ENCODE peak calls at places on chromosomes 6 and 20, in ten cellular contexts. One of them, this sample, is unnamed.

GRCh38 chr6:135257641-135258405 is 76.7 kb downstream of the MYB start:
- DNase-seq in Peyer's patch: no peak
- DNase-seq in IMR-90: no peak
- DNase-seq in uterus: no peak
- DNase-seq in osteoblast: peak
- DNase-seq in heart left ventricle: no peak
- DNase-seq in heart right ventricle: no peak
- DNase-seq in neural progenitor cell: no peak
- DNase-seq in upper lobe of right lung: no peak
- DNase-seq in stomach: no peak
- DNase-seq in this sample: no peak

GRCh38 chr6:99288668-99289067 is 60.8 kb downstream of the FAXC start:
- DNase-seq in Peyer's patch: no peak
- DNase-seq in stomach: no peak
- DNase-seq in neural progenitor cell: no peak
- DNase-seq in uterus: no peak
- DNase-seq in osteoblast: no peak
- DNase-seq in heart right ventricle: no peak
- DNase-seq in IMR-90: no peak
- DNase-seq in heart left ventricle: no peak
- DNase-seq in upper lobe of right lung: no peak
- DNase-seq in this sample: no peak

GRCh38 chr6:14059791-14060436 is 57.7 kb upstream of the CD83 start:
- DNase-seq in IMR-90: no peak
- DNase-seq in upper lobe of right lung: no peak
- DNase-seq in Peyer's patch: no peak
- DNase-seq in uterus: no peak
- DNase-seq in neural progenitor cell: no peak
- DNase-seq in heart right ventricle: peak
- DNase-seq in osteoblast: peak
- DNase-seq in heart left ventricle: peak
- DNase-seq in stomach: peak
- DNase-seq in this sample: no peak

GRCh38 chr20:309841-310644 is 12.7 kb downstream of the ZCCHC3 start:
- DNase-seq in osteoblast: peak
- DNase-seq in uterus: peak
- DNase-seq in heart right ventricle: peak
- DNase-seq in Peyer's patch: peak
- DNase-seq in stomach: peak
- DNase-seq in neural progenitor cell: peak
- DNase-seq in heart left ventricle: peak
- DNase-seq in IMR-90: peak
- DNase-seq in upper lobe of right lung: peak
- DNase-seq in this sample: peak

GRCh38 chr6:109260126-109260525 is 122.1 kb downstream of the CD164 start:
- DNase-seq in neural progenitor cell: no peak
- DNase-seq in upper lobe of right lung: no peak
- DNase-seq in Peyer's patch: no peak
- DNase-seq in osteoblast: peak
- DNase-seq in heart left ventricle: no peak
- DNase-seq in IMR-90: peak
- DNase-seq in stomach: no peak
- DNase-seq in heart right ventricle: no peak
- DNase-seq in uterus: no peak
- DNase-seq in this sample: no peak

GRCh38 chr20:58891686-58892125 is 39.2 kb downstream of the GNAS start:
- DNase-seq in heart right ventricle: no peak
- DNase-seq in neural progenitor cell: peak
- DNase-seq in osteoblast: no peak
- DNase-seq in upper lobe of right lung: peak
- DNase-seq in IMR-90: no peak
- DNase-seq in uterus: peak
- DNase-seq in stomach: peak
- DNase-seq in Peyer's patch: no peak
- DNase-seq in heart left ventricle: peak
- DNase-seq in this sample: no peak

GRCh38 chr20:37907677-37908397 is 4.9 kb downstream of the VSTM2L start:
- DNase-seq in heart right ventricle: no peak
- DNase-seq in heart left ventricle: no peak
- DNase-seq in neural progenitor cell: peak
- DNase-seq in stomach: no peak
- DNase-seq in Peyer's patch: no peak
- DNase-seq in upper lobe of right lung: no peak
- DNase-seq in osteoblast: peak
- DNase-seq in IMR-90: peak
- DNase-seq in uterus: no peak
- DNase-seq in this sample: no peak

GRCh38 chr6:24827162-24827561 is 28.4 kb upstream of the ARMH2 start:
- DNase-seq in stomach: peak
- DNase-seq in heart right ventricle: no peak
- DNase-seq in heart left ventricle: no peak
- DNase-seq in Peyer's patch: no peak
- DNase-seq in IMR-90: no peak
- DNase-seq in uterus: no peak
- DNase-seq in osteoblast: no peak
- DNase-seq in neural progenitor cell: peak
- DNase-seq in upper lobe of right lung: no peak
- DNase-seq in this sample: no peak

GRCh38 chr6:160093061-160093460 is 28.6 kb upstream of the SLC22A1 start:
- DNase-seq in heart right ventricle: no peak
- DNase-seq in uterus: no peak
- DNase-seq in IMR-90: no peak
- DNase-seq in neural progenitor cell: no peak
- DNase-seq in heart left ventricle: no peak
- DNase-seq in upper lobe of right lung: no peak
- DNase-seq in Peyer's patch: no peak
- DNase-seq in stomach: no peak
- DNase-seq in osteoblast: no peak
- DNase-seq in this sample: no peak

GRCh38 chr6:84462697-84463096 is 235.3 kb upstream of the CEP162 start:
- DNase-seq in stomach: no peak
- DNase-seq in heart left ventricle: no peak
- DNase-seq in IMR-90: peak
- DNase-seq in heart right ventricle: no peak
- DNase-seq in uterus: no peak
- DNase-seq in osteoblast: peak
- DNase-seq in neural progenitor cell: no peak
- DNase-seq in Peyer's patch: no peak
- DNase-seq in upper lobe of right lung: no peak
- DNase-seq in this sample: no peak

GRCh38 chr20:60113771-60114170 is 155.5 kb downstream of the CDH26 start:
- DNase-seq in stomach: peak
- DNase-seq in heart left ventricle: no peak
- DNase-seq in heart right ventricle: no peak
- DNase-seq in osteoblast: no peak
- DNase-seq in upper lobe of right lung: no peak
- DNase-seq in neural progenitor cell: no peak
- DNase-seq in IMR-90: no peak
- DNase-seq in uterus: no peak
- DNase-seq in Peyer's patch: no peak
- DNase-seq in this sample: no peak

GRCh38 chr20:11338506-11339306 is 579.0 kb upstream of the BTBD3 start:
- DNase-seq in uterus: no peak
- DNase-seq in neural progenitor cell: no peak
- DNase-seq in stomach: no peak
- DNase-seq in osteoblast: no peak
- DNase-seq in heart left ventricle: no peak
- DNase-seq in upper lobe of right lung: no peak
- DNase-seq in IMR-90: peak
- DNase-seq in Peyer's patch: no peak
- DNase-seq in heart right ventricle: no peak
- DNase-seq in this sample: no peak

GRCh38 chr20:63356511-63356910 is 4.6 kb downstream of the CHRNA4 start:
- DNase-seq in neural progenitor cell: no peak
- DNase-seq in stomach: no peak
- DNase-seq in heart left ventricle: no peak
- DNase-seq in upper lobe of right lung: no peak
- DNase-seq in uterus: no peak
- DNase-seq in IMR-90: no peak
- DNase-seq in heart right ventricle: no peak
- DNase-seq in osteoblast: no peak
- DNase-seq in Peyer's patch: no peak
- DNase-seq in this sample: no peak

GRCh38 chr6:26537846-26538571 is at the start of gene HMGN4:
- DNase-seq in neural progenitor cell: peak
- DNase-seq in IMR-90: peak
- DNase-seq in heart right ventricle: peak
- DNase-seq in stomach: peak
- DNase-seq in osteoblast: peak
- DNase-seq in Peyer's patch: peak
- DNase-seq in uterus: peak
- DNase-seq in heart left ventricle: peak
- DNase-seq in upper lobe of right lung: peak
- DNase-seq in this sample: peak
- H3K27ac ChIP-seq in neural progenitor cell: peak
- H3K27ac ChIP-seq in IMR-90: peak
- H3K27ac ChIP-seq in heart right ventricle: peak
- H3K27ac ChIP-seq in stomach: peak
- H3K27ac ChIP-seq in osteoblast: peak
- H3K27ac ChIP-seq in Peyer's patch: peak
- H3K27ac ChIP-seq in uterus: peak
- H3K27ac ChIP-seq in heart left ventricle: peak
- H3K27ac ChIP-seq in upper lobe of right lung: peak
- H3K27ac ChIP-seq in this sample: peak

GRCh38 chr6:31734703-31735500 is 1.4 kb downstream of the CLIC1 start:
- DNase-seq in neural progenitor cell: peak
- DNase-seq in stomach: peak
- DNase-seq in upper lobe of right lung: no peak
- DNase-seq in heart left ventricle: peak
- DNase-seq in uterus: peak
- DNase-seq in Peyer's patch: peak
- DNase-seq in heart right ventricle: peak
- DNase-seq in osteoblast: peak
- DNase-seq in IMR-90: peak
- DNase-seq in this sample: no peak

GRCh38 chr6:31736026-31736767 is at the start of gene CLIC1:
- DNase-seq in heart right ventricle: peak
- DNase-seq in stomach: peak
- DNase-seq in IMR-90: peak
- DNase-seq in neural progenitor cell: peak
- DNase-seq in osteoblast: peak
- DNase-seq in Peyer's patch: peak
- DNase-seq in heart left ventricle: peak
- DNase-seq in uterus: peak
- DNase-seq in upper lobe of right lung: peak
- DNase-seq in this sample: peak

GRCh38 chr6:31733734-31734133 is 2.6 kb downstream of the CLIC1 start:
- DNase-seq in heart left ventricle: no peak
- DNase-seq in upper lobe of right lung: no peak
- DNase-seq in neural progenitor cell: no peak
- DNase-seq in stomach: no peak
- DNase-seq in IMR-90: no peak
- DNase-seq in Peyer's patch: no peak
- DNase-seq in heart right ventricle: no peak
- DNase-seq in osteoblast: no peak
- DNase-seq in uterus: no peak
- DNase-seq in this sample: no peak

GRCh38 chr6:31732029-31732428 is 2.9 kb upstream of the DDAH2 start:
- DNase-seq in heart right ventricle: no peak
- DNase-seq in Peyer's patch: no peak
- DNase-seq in upper lobe of right lung: no peak
- DNase-seq in stomach: no peak
- DNase-seq in neural progenitor cell: no peak
- DNase-seq in osteoblast: no peak
- DNase-seq in heart left ventricle: no peak
- DNase-seq in uterus: no peak
- DNase-seq in IMR-90: no peak
- DNase-seq in this sample: no peak

DNA sequence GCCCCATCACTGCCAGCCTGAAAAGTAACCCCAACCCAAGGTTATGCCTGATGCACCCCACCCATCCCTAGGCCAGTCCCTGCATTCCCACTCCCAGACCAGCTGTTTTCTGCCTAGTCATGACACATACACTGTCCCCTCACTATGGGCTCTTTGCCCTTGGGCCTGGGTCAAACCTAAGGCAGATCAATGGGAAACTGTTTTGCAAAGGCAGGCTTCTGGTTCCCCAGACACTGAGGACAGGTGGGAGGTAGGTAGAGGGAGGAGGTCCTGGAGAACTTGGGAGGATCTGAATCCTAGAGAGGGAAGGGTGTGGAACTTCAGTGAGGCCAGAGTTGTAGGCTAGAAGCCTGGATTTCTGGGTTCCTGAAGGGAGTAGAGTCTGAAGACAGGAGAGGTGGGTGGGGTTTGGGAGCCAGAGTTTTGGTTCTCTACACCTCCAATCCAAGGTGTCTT is 2.1 kb downstream of the CLIC1 start:
- DNase-seq in Peyer's patch: no peak
- DNase-seq in osteoblast: no peak
- DNase-seq in uterus: no peak
- DNase-seq in IMR-90: no peak
- DNase-seq in heart left ventricle: no peak
- DNase-seq in neural progenitor cell: no peak
- DNase-seq in heart right ventricle: no peak
- DNase-seq in stomach: no peak
- DNase-seq in upper lobe of right lung: no peak
- DNase-seq in this sample: no peak
- H3K4me3 ChIP-seq in Peyer's patch: peak
- H3K4me3 ChIP-seq in osteoblast: peak
- H3K4me3 ChIP-seq in uterus: peak
- H3K4me3 ChIP-seq in IMR-90: peak
- H3K4me3 ChIP-seq in heart left ventricle: peak
- H3K4me3 ChIP-seq in neural progenitor cell: peak
- H3K4me3 ChIP-seq in heart right ventricle: peak
- H3K4me3 ChIP-seq in stomach: peak
- H3K4me3 ChIP-seq in upper lobe of right lung: peak
- H3K4me3 ChIP-seq in this sample: peak

DNA sequence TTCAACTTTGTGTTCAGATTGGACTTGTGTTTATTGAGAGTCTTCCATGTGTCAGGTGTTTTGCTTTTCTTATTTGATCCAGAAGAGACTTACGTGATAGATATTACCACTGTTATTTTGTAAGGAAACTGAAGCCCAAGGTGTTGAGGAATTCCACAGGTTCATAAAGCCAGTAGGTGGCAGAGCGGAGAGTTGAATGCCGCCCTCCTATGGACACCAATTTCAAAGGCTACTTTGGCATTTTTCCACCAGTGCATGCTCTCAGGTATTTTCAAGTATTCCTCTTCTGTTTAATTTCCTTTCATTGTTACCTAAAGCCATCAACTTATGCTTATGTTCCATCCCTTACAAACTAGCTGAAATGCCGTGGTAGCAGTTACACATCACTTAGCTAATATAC is 14.0 kb upstream of the COL10A1 start:
- DNase-seq in heart left ventricle: no peak
- DNase-seq in neural progenitor cell: peak
- DNase-seq in IMR-90: no peak
- DNase-seq in heart right ventricle: no peak
- DNase-seq in Peyer's patch: no peak
- DNase-seq in stomach: no peak
- DNase-seq in uterus: no peak
- DNase-seq in osteoblast: no peak
- DNase-seq in upper lobe of right lung: no peak
- DNase-seq in this sample: no peak
- TF ChIP-seq CTCF in heart left ventricle: no peak
- TF ChIP-seq CTCF in neural progenitor cell: peak
- TF ChIP-seq CTCF in IMR-90: no peak
- TF ChIP-seq CTCF in heart right ventricle: no peak
- TF ChIP-seq CTCF in Peyer's patch: no peak
- TF ChIP-seq CTCF in stomach: no peak
- TF ChIP-seq CTCF in uterus: no peak
- TF ChIP-seq CTCF in osteoblast: no peak
- TF ChIP-seq CTCF in upper lobe of right lung: peak
- TF ChIP-seq CTCF in this sample: no peak

GRCh38 chr6:101722991-101723579 is 329.6 kb downstream of the GRIK2 start:
- DNase-seq in neural progenitor cell: no peak
- DNase-seq in Peyer's patch: no peak
- DNase-seq in osteoblast: no peak
- DNase-seq in stomach: no peak
- DNase-seq in uterus: no peak
- DNase-seq in heart left ventricle: no peak
- DNase-seq in upper lobe of right lung: no peak
- DNase-seq in heart right ventricle: no peak
- DNase-seq in IMR-90: peak
- DNase-seq in this sample: no peak
- H3K27ac ChIP-seq in neural progenitor cell: no peak
- H3K27ac ChIP-seq in Peyer's patch: no peak
- H3K27ac ChIP-seq in osteoblast: peak
- H3K27ac ChIP-seq in stomach: no peak
- H3K27ac ChIP-seq in uterus: no peak
- H3K27ac ChIP-seq in heart left ventricle: no peak
- H3K27ac ChIP-seq in upper lobe of right lung: no peak
- H3K27ac ChIP-seq in heart right ventricle: no peak
- H3K27ac ChIP-seq in IMR-90: peak
- H3K27ac ChIP-seq in this sample: no peak

This sample was measured in coronary artery.